ENCODE peak calls at places on chromosome 15, in six cellular contexts. One of them, this sample, is unnamed.

GRCh38 chr15:55056500-55056899 is 140.2 kb downstream of the RSL24D1 start:
- DNase-seq in Caco-2: no peak
- DNase-seq in fibroblast of mammary gland: no peak
- DNase-seq in bronchial epithelial cell: no peak
- DNase-seq in colonic mucosa: no peak
- DNase-seq in left ventricle myocardium inferior: no peak
- DNase-seq in this sample: no peak

GRCh38 chr15:55685292-55685691 is 57.7 kb downstream of the PRTG start:
- DNase-seq in colonic mucosa: no peak
- DNase-seq in left ventricle myocardium inferior: no peak
- DNase-seq in Caco-2: no peak
- DNase-seq in fibroblast of mammary gland: peak
- DNase-seq in bronchial epithelial cell: no peak
- DNase-seq in this sample: no peak

GRCh38 chr15:78914027-78914764 is 30.6 kb downstream of the CTSH start:
- DNase-seq in left ventricle myocardium inferior: no peak
- DNase-seq in Caco-2: no peak
- DNase-seq in colonic mucosa: no peak
- DNase-seq in fibroblast of mammary gland: peak
- DNase-seq in bronchial epithelial cell: no peak
- DNase-seq in this sample: peak

GRCh38 chr15:52191207-52191606 is at the start of gene GNB5:
- DNase-seq in Caco-2: no peak
- DNase-seq in colonic mucosa: no peak
- DNase-seq in bronchial epithelial cell: no peak
- DNase-seq in left ventricle myocardium inferior: no peak
- DNase-seq in fibroblast of mammary gland: no peak
- DNase-seq in this sample: no peak

GRCh38 chr15:68389041-68389930 is 42.7 kb downstream of the ITGA11 start:
- DNase-seq in Caco-2: no peak
- DNase-seq in left ventricle myocardium inferior: no peak
- DNase-seq in fibroblast of mammary gland: no peak
- DNase-seq in colonic mucosa: no peak
- DNase-seq in bronchial epithelial cell: no peak
- DNase-seq in this sample: no peak

GRCh38 chr15:70142322-70143191 is 44.8 kb upstream of the TLE3 start:
- DNase-seq in fibroblast of mammary gland: peak
- DNase-seq in bronchial epithelial cell: no peak
- DNase-seq in left ventricle myocardium inferior: peak
- DNase-seq in colonic mucosa: no peak
- DNase-seq in Caco-2: no peak
- DNase-seq in this sample: no peak

GRCh38 chr15:31758126-31758525 is 272.2 kb upstream of the CHRNA7 start:
- DNase-seq in left ventricle myocardium inferior: peak
- DNase-seq in colonic mucosa: peak
- DNase-seq in fibroblast of mammary gland: peak
- DNase-seq in Caco-2: no peak
- DNase-seq in bronchial epithelial cell: peak
- DNase-seq in this sample: peak

GRCh38 chr15:60208708-60209107 is 189.1 kb downstream of the ANXA2 start:
- DNase-seq in Caco-2: no peak
- DNase-seq in colonic mucosa: no peak
- DNase-seq in left ventricle myocardium inferior: no peak
- DNase-seq in fibroblast of mammary gland: peak
- DNase-seq in bronchial epithelial cell: peak
- DNase-seq in this sample: no peak

GRCh38 chr15:70274908-70275307 is 177.2 kb upstream of the TLE3 start:
- DNase-seq in left ventricle myocardium inferior: no peak
- DNase-seq in fibroblast of mammary gland: no peak
- DNase-seq in colonic mucosa: no peak
- DNase-seq in bronchial epithelial cell: no peak
- DNase-seq in Caco-2: no peak
- DNase-seq in this sample: no peak

GRCh38 chr15:44584162-44584749 is 47.3 kb downstream of the EIF3J start:
- DNase-seq in Caco-2: no peak
- DNase-seq in colonic mucosa: peak
- DNase-seq in left ventricle myocardium inferior: no peak
- DNase-seq in bronchial epithelial cell: peak
- DNase-seq in fibroblast of mammary gland: peak
- DNase-seq in this sample: peak

GRCh38 chr15:93152951-93153350 is 63.9 kb upstream of the RGMA start:
- DNase-seq in left ventricle myocardium inferior: peak
- DNase-seq in bronchial epithelial cell: no peak
- DNase-seq in fibroblast of mammary gland: peak
- DNase-seq in colonic mucosa: peak
- DNase-seq in Caco-2: no peak
- DNase-seq in this sample: no peak

GRCh38 chr15:57235865-57236264 is 140.4 kb upstream of the CGNL1 start:
- DNase-seq in fibroblast of mammary gland: peak
- DNase-seq in Caco-2: peak
- DNase-seq in left ventricle myocardium inferior: no peak
- DNase-seq in colonic mucosa: no peak
- DNase-seq in bronchial epithelial cell: no peak
- DNase-seq in this sample: no peak

GRCh38 chr15:92617197-92618037 is 38.2 kb downstream of the FAM174B start:
- DNase-seq in fibroblast of mammary gland: peak
- DNase-seq in bronchial epithelial cell: peak
- DNase-seq in Caco-2: peak
- DNase-seq in left ventricle myocardium inferior: peak
- DNase-seq in colonic mucosa: peak
- DNase-seq in this sample: peak

GRCh38 chr15:40441012-40441735 is 421 bp downstream of the BAHD1 start:
- DNase-seq in colonic mucosa: no peak
- DNase-seq in bronchial epithelial cell: no peak
- DNase-seq in Caco-2: no peak
- DNase-seq in fibroblast of mammary gland: no peak
- DNase-seq in left ventricle myocardium inferior: no peak
- DNase-seq in this sample: no peak

GRCh38 chr15:82677720-82678323 is 30.7 kb upstream of the CPEB1 start:
- DNase-seq in bronchial epithelial cell: no peak
- DNase-seq in left ventricle myocardium inferior: no peak
- DNase-seq in Caco-2: no peak
- DNase-seq in fibroblast of mammary gland: no peak
- DNase-seq in colonic mucosa: no peak
- DNase-seq in this sample: no peak

GRCh38 chr15:82679626-82680199 is 30.0 kb downstream of the AP3B2 start:
- DNase-seq in colonic mucosa: no peak
- DNase-seq in Caco-2: no peak
- DNase-seq in left ventricle myocardium inferior: no peak
- DNase-seq in fibroblast of mammary gland: no peak
- DNase-seq in bronchial epithelial cell: no peak
- DNase-seq in this sample: no peak

GRCh38 chr15:82674873-82675272 is 27.7 kb upstream of the CPEB1 start:
- DNase-seq in fibroblast of mammary gland: no peak
- DNase-seq in left ventricle myocardium inferior: no peak
- DNase-seq in bronchial epithelial cell: no peak
- DNase-seq in colonic mucosa: no peak
- DNase-seq in Caco-2: no peak
- DNase-seq in this sample: no peak

GRCh38 chr15:82681371-82681770 is 28.3 kb downstream of the AP3B2 start:
- DNase-seq in left ventricle myocardium inferior: no peak
- DNase-seq in bronchial epithelial cell: no peak
- DNase-seq in Caco-2: no peak
- DNase-seq in fibroblast of mammary gland: no peak
- DNase-seq in colonic mucosa: no peak
- DNase-seq in this sample: no peak

DNA sequence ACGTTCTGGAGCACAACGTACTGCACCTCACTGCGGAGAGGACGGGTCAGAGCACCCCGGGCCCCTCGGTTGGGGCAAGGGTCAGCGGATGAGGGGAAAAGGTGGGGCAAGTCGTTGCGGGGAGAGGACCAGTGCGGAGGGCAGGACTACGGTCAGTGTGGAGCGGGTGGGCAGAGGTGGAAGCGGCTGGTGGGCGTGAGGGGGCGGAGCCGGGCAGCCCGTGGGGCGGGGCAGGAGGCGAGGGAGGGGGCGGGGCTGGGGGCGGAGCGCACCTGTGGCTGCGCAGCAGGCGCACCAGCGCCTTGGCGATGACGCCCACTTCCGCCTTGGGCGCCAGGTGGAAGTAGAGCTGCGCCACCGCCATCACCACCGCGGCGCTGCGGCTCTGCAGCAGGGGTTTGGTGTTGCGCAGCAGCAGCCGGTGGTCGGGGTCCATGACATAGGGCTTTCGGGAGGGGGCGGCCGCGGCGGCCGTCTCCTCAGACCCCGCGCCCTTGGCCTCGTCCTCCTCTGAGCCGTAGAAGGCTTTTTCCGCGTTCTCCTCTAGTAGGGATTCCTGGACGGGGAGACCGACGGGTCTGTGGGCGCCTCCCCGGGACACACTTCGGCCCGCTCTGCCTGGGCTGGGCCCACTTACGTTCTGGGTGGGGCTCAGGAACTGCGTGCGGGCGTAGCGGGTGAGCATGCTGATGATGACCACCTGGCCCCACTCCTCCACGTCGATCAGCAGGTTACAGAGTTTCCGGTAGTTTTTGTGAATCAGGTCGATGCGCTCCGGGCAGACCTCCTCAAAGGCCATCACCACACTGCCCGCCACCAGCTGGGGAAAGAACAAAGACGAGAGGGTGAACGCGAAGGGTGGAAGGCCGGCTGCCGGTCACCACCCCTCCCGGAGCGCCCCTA is 29.2 kb downstream of the AP3B2 start:
- DNase-seq in bronchial epithelial cell: peak
- DNase-seq in fibroblast of mammary gland: no peak
- DNase-seq in colonic mucosa: peak
- DNase-seq in Caco-2: no peak
- DNase-seq in left ventricle myocardium inferior: no peak
- DNase-seq in this sample: peak
- TF ChIP-seq CTCF in bronchial epithelial cell: peak
- TF ChIP-seq CTCF in fibroblast of mammary gland: no peak
- TF ChIP-seq CTCF in colonic mucosa: no peak
- TF ChIP-seq CTCF in Caco-2: no peak
- TF ChIP-seq CTCF in left ventricle myocardium inferior: no peak
- TF ChIP-seq CTCF in this sample: no peak

GRCh38 chr15:74178326-74179100 is 5.0 kb downstream of the ISLR start:
- DNase-seq in left ventricle myocardium inferior: no peak
- DNase-seq in Caco-2: peak
- DNase-seq in fibroblast of mammary gland: no peak
- DNase-seq in colonic mucosa: no peak
- DNase-seq in bronchial epithelial cell: no peak
- DNase-seq in this sample: no peak

GRCh38 chr15:74182131-74182530 is 8.6 kb downstream of the ISLR start:
- DNase-seq in colonic mucosa: no peak
- DNase-seq in fibroblast of mammary gland: no peak
- DNase-seq in left ventricle myocardium inferior: no peak
- DNase-seq in bronchial epithelial cell: no peak
- DNase-seq in Caco-2: no peak
- DNase-seq in this sample: no peak

GRCh38 chr15:74179101-74179841 is 5.8 kb downstream of the ISLR start:
- DNase-seq in fibroblast of mammary gland: peak
- DNase-seq in Caco-2: peak
- DNase-seq in bronchial epithelial cell: peak
- DNase-seq in colonic mucosa: no peak
- DNase-seq in left ventricle myocardium inferior: peak
- DNase-seq in this sample: peak

GRCh38 chr15:74179983-74180688 is 6.6 kb downstream of the ISLR start:
- DNase-seq in fibroblast of mammary gland: peak
- DNase-seq in left ventricle myocardium inferior: peak
- DNase-seq in colonic mucosa: no peak
- DNase-seq in bronchial epithelial cell: no peak
- DNase-seq in Caco-2: no peak
- DNase-seq in this sample: no peak

GRCh38 chr15:74180689-74181602 is 7.4 kb downstream of the ISLR start:
- DNase-seq in colonic mucosa: no peak
- DNase-seq in Caco-2: no peak
- DNase-seq in left ventricle myocardium inferior: no peak
- DNase-seq in fibroblast of mammary gland: no peak
- DNase-seq in bronchial epithelial cell: no peak
- DNase-seq in this sample: no peak
- TF ChIP-seq CTCF in colonic mucosa: no peak
- TF ChIP-seq CTCF in Caco-2: no peak
- TF ChIP-seq CTCF in left ventricle myocardium inferior: no peak
- TF ChIP-seq CTCF in fibroblast of mammary gland: no peak
- TF ChIP-seq CTCF in bronchial epithelial cell: no peak
- TF ChIP-seq CTCF in this sample: no peak

DNA sequence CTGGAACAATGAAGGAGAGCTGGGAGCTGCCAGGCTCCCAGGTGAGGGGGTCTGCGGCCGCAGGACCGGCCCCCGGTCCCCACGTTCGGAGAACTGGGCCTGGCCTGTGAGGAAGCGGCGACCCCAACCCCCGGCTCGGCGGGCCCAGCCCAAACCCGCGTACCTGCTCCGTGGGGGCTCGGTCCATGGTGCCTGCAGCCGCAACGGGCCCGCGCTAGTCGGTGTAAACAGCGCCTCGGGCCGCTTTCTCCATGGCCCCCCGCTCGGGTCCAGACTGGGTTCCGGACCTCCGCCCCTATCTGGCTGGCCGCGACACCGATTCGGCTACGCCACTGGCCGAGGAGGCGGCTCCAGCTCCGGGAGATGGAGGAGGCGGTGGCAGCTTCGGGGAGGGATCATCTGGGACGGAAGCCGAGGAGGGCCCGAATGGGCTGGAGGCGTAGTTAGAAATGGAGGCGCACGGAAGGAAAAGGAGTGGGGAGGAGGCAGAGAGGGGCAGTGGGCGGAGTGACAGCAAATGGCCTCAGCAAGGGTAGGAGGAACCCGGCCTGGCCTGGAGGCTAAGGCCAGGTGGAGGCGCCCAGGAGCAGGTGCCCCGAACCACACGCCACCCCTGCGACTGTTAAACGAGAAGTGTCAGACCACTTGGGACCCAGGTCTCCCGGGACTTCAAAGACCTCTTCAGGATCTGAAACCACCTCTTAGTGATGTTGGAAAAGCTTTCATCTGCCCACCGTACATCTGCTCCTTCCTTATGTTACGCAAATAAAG is at the start of gene SECISBP2L:
- DNase-seq in fibroblast of mammary gland: peak
- DNase-seq in left ventricle myocardium inferior: peak
- DNase-seq in bronchial epithelial cell: peak
- DNase-seq in Caco-2: peak
- DNase-seq in colonic mucosa: peak
- DNase-seq in this sample: peak
- TF ChIP-seq CTCF in fibroblast of mammary gland: no peak
- TF ChIP-seq CTCF in left ventricle myocardium inferior: peak
- TF ChIP-seq CTCF in bronchial epithelial cell: peak
- TF ChIP-seq CTCF in Caco-2: no peak
- TF ChIP-seq CTCF in colonic mucosa: no peak
- TF ChIP-seq CTCF in this sample: no peak

DNA sequence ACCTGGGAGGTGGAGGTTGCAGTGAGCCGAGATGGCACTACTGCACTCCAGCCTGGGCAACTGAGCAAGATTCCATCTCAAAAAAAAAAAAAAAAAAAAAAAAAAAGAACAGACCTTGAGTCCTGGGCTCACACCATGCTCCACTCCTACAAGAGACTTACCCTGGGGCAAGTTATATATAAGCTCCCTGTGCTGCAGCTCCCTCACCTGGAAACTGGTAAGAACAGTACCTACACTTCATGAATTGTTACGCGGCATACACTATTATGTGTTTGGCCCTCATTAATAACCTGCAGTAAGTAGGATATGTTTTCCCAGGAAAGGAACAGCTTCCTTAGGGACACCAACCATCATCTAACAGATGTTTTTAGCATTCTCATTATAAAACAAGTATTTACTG is 119.6 kb downstream of the FMN1 start:
- DNase-seq in fibroblast of mammary gland: no peak
- DNase-seq in colonic mucosa: no peak
- DNase-seq in bronchial epithelial cell: peak
- DNase-seq in left ventricle myocardium inferior: no peak
- DNase-seq in Caco-2: no peak
- DNase-seq in this sample: no peak
- TF ChIP-seq CTCF in fibroblast of mammary gland: no peak
- TF ChIP-seq CTCF in colonic mucosa: peak
- TF ChIP-seq CTCF in bronchial epithelial cell: peak
- TF ChIP-seq CTCF in left ventricle myocardium inferior: peak
- TF ChIP-seq CTCF in Caco-2: no peak
- TF ChIP-seq CTCF in this sample: no peak